ENCODE peak calls at places on chromosomes 13 and 19, in five cellular contexts. M is Peyer's patch, C is aorta, H is psoas muscle, O is IMR-90. W is an unnamed sample. For H3K36me3 and H3K4me1, the result is how much of the 10 kb centered on the place peaks cover.

GRCh38 chr13:106087201-106087600 is 448.3 kb downstream of the EFNB2 start:
- DNase-seq in H (no peak), C (no peak), O (no peak), M (peak), W (no peak)

GRCh38 chr13:49986471-49986870 is 10.4 kb upstream of the TRIM13 start:
- DNase-seq in M (no peak), C (no peak), H (no peak), O (no peak), W (no peak)

GRCh38 chr19:46049597-46049996 is 8.8 kb upstream of the IGFL4 start:
- DNase-seq in H (no peak), M (no peak), C (no peak), O (no peak), W (no peak)

GRCh38 chr13:113086031-113086750 is 19.4 kb upstream of the F7 start:
- DNase-seq in O (peak), M (no peak), H (peak), C (peak), W (no peak)

GRCh38 chr13:78022164-78022877 is 103.7 kb upstream of the EDNRB start:
- DNase-seq in H (no peak), M (peak), O (peak), C (peak), W (peak)

GRCh38 chr13:28002886-28003698 is 14.6 kb upstream of the URAD start:
- DNase-seq in H (no peak), O (peak), M (no peak), C (no peak), W (no peak)

GRCh38 chr13:28138012-28138755 is at the start of gene PAN3:
- DNase-seq in C (peak), O (peak), M (peak), H (peak), W (peak)

GRCh38 chr19:5308471-5309437 is 31.9 kb downstream of the PTPRS start:
- DNase-seq in O (peak), C (peak), H (peak), M (peak), W (no peak)

GRCh38 chr19:17829855-17830566 is 8.7 kb upstream of the INSL3 start:
- DNase-seq in O (peak), H (no peak), C (no peak), M (no peak), W (no peak)

GRCh38 chr13:86020350-86021002 is 221.3 kb upstream of the SLITRK6 start:
- DNase-seq in O (peak), H (no peak), M (no peak), C (no peak), W (no peak)

GRCh38 chr19:40611096-40611495 is 9.9 kb downstream of the LTBP4 start:
- DNase-seq in C (no peak), M (peak), O (no peak), H (no peak), W (peak)

GRCh38 chr19:1211494-1212234 is 6.1 kb downstream of the STK11 start:
- DNase-seq in M (no peak), H (peak), C (no peak), O (no peak), W (no peak)

GRCh38 chr13:30148171-30148754 is 159.1 kb downstream of the KATNAL1 start:
- DNase-seq in C (no peak), H (no peak), O (no peak), M (peak), W (peak)

GRCh38 chr19:54412877-54413276 is 2.4 kb upstream of the TTYH1 start:
- DNase-seq in C (no peak), H (no peak), O (no peak), M (no peak), W (no peak)

GRCh38 chr13:103156346-103156998 is 90.3 kb upstream of the SLC10A2 start:
- DNase-seq in M (no peak), C (no peak), H (no peak), O (no peak), W (no peak)

GRCh38 chr19:47372603-47373002 is 23.5 kb downstream of the DHX34 start:
- DNase-seq in C (no peak), M (no peak), O (no peak), H (no peak), W (no peak)

GRCh38 chr13:77409412-77409811 is 82.5 kb upstream of the MYCBP2 start:
- DNase-seq in M (no peak), C (no peak), O (no peak), H (no peak), W (no peak)

GRCh38 chr13:100088282-100088647 is 628 bp upstream of the PCCA start:
- DNase-seq in M (no peak), O (no peak), C (no peak), H (no peak), W (no peak)

GRCh38 chr13:19818223-19818842 is 35.6 kb upstream of the PSPC1 start:
- DNase-seq in H (peak), C (peak), M (peak), O (no peak), W (no peak)

GRCh38 chr13:60572003-60572792 is 175.2 kb downstream of the TDRD3 start:
- DNase-seq in M (no peak), O (peak), C (no peak), H (no peak), W (no peak)

GRCh38 chr13:60574706-60575105 is 177.7 kb downstream of the TDRD3 start:
- DNase-seq in C (no peak), M (no peak), H (no peak), O (no peak), W (no peak)

GRCh38 chr13:60583196-60583908 is 186.3 kb downstream of the TDRD3 start:
- DNase-seq in H (no peak), C (no peak), M (no peak), O (peak), W (no peak)

GRCh38 chr13:60572855-60573254 is 175.8 kb downstream of the TDRD3 start:
- DNase-seq in O (no peak), H (no peak), M (no peak), C (no peak), W (no peak)

GRCh38 chr13:60577761-60578160 is 180.7 kb downstream of the TDRD3 start:
- DNase-seq in H (no peak), C (no peak), M (no peak), O (no peak), W (no peak)
- H3K36me3 ChIP-seq in H (under half), C (under half), M (under half), O (under half), W (under half)

GRCh38 chr13:98972627-98973026 is 5.2 kb downstream of the DOCK9 start:
- DNase-seq in M (no peak), H (no peak), C (no peak), O (peak), W (no peak)
- H3K4me1 ChIP-seq in M (under half), H (under half), C (under half), O (under half), W (under half)

DNA sequence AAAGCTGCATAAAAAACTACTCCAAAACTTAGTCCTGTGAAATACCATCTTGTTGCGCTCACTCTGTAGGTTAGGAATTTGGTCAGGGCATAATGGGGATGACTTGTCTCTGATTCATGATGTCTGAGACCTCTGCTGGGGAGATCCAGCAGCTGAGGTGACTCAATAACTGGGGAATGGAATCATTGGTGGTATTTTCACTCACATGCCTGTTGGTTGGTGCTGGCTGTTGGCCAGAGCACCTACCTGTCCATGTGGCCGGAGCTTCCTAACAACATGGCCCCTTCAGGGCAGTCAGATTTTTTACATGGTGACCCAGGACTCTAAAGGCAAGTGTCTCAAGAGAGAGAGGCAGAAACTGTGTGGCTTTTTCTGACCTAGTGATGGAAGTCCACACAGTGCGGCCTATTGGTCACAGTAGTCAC is 7.4 kb upstream of the ESD start:
- DNase-seq in M (no peak), O (peak), C (no peak), H (no peak), W (no peak)
- H3K27ac ChIP-seq in M (no peak), O (peak), C (no peak), H (no peak), W (no peak)

DNA sequence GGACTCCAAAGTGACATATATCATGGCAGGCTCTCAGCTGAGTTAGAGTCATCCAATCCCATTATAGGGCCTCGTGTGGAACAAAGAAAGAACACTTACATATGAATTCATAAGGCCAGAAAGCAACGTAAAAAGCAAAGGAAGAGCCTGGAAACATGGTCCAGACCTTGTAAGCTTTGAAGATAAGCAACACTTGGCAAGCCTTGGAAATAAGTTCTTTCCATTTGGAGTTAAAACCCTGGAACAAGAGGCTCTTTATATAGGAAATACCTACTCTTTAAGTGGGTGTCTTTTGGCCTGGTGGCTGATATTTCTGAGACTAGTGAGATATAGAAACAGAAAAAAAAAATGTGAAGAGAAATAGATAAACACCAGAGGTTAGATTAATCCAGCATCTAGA is 49.4 kb downstream of the ZAR1L start:
- DNase-seq in C (no peak), O (no peak), H (no peak), M (no peak), W (no peak)
- H3K36me3 ChIP-seq in C (under half), O (under half), H (half or more), M (under half), W (under half)

DNA sequence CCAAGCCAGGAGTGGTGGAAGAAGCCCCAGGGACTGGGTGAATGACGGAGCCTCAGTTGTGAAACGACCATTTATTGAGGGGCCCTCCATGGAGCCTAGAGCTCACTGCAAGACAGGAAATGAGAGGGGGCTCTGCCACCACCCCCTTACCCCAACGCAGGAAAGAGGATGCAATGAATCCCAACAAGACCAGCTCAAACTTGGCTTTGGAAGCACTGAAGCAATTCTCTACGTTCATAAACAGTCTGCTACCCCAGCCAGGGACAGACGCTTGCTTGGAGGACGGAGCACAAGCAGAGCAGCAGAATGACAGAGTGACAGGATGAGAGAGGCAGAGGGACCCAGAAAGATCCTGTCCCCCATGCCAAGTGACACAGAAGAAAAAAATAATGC is 1.0 kb downstream of the PRKACA start:
- DNase-seq in M (no peak), C (no peak), H (no peak), O (no peak), W (no peak)
- H3K4me1 ChIP-seq in M (under half), C (under half), H (half or more), O (under half), W (under half)

DNA sequence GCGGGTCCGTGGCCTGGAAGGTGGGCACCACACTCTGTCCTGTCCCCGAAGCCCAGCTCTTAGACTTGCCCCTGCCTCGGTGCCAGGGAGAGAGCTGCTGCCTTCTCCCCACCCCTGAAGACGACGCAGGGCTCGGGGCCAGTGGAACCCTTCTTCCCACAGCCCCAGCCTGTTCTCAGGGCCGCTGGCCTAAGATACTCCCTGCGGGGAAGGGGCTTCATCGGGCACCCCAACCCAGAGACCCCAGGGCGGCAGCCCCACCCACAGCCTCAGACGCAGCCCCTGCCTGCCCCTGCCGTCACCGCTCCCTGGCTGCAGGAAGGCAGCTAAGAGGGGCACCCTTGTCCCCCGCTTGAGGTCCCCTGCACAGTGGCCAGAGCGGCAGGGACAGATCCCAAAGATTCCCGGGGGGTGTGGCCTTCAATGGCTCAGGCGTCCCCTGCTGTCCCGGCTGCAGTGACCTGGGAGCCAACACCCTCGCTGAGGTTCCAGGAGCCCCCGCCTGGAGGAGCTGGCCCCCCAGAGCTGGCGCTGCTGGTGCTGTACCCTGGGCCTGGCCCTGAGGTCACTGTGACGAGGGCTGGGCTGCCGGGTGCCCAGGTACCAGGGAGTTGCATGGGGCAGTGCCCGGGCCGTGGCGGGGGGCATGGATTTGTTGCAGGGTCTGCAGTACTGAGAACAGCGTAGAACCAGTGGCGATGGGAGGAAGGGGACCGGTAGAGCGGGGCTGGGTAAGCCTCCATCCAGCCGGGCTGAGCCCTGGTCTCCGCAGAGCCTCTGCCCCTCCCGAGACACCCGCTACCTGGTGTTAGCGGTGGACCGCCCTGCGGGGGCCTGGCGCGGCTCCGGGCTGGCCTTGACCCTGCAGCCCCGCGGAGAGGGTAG is 999 bp downstream of the AMH start:
- DNase-seq in M (no peak), O (no peak), C (no peak), H (no peak), W (no peak)
- H3K27ac ChIP-seq in M (no peak), O (no peak), C (no peak), H (peak), W (no peak)

W was measured in CD4-positive, alpha-beta memory T cell.